ENCODE peak calls at places on chromosomes 4 and X, in seven cellular contexts. R, O, G, S, Q, J and B are unnamed samples.
A peak's percentile ranks its signal among the peaks of the same experiment; 100 is the strongest.

GRCh38 chr4:110059556-110060191 is 138.7 kb downstream of the ELOVL6 start:
- DNase-seq in J (no peak), S (no peak), Q (no peak), R (peak; percentile 54), G (no peak), O (no peak), B (no peak)

GRCh38 chr4:5750052-5750950 is 39.3 kb downstream of the EVC start:
- DNase-seq in J (no peak), Q (no peak), S (no peak), R (no peak), O (peak; percentile 14), G (no peak), B (no peak)

GRCh38 chr4:180827610-180828009 is 1415.6 kb upstream of the TENM3 start:
- DNase-seq in S (no peak), G (no peak), J (no peak), R (no peak), O (no peak), Q (no peak), B (no peak)

GRCh38 chr4:174483792-174484191 is 38.5 kb downstream of the HPGD start:
- DNase-seq in S (no peak), G (no peak), R (no peak), O (no peak), Q (no peak), J (no peak), B (no peak)

GRCh38 chr4:176547005-176547404 is 227.2 kb downstream of the SPCS3 start:
- DNase-seq in J (no peak), G (no peak), Q (no peak), S (no peak), O (no peak), R (no peak), B (no peak)

GRCh38 chrX:149909324-149910177 is 19.8 kb upstream of the HSFX4 start:
- DNase-seq in Q (no peak), O (no peak), J (no peak), S (no peak), R (no peak), G (no peak), B (peak; percentile 39)

GRCh38 chr4:30653291-30653690 is 66.9 kb upstream of the PCDH7 start:
- DNase-seq in S (no peak), Q (no peak), J (no peak), O (no peak), G (no peak), R (no peak), B (no peak)

GRCh38 chr4:150297861-150298474 is 219.7 kb downstream of the DCLK2 start:
- DNase-seq in G (peak; percentile 41), O (peak; percentile 14), R (peak; percentile 8), J (no peak), Q (peak; percentile 34), S (peak; percentile 45), B (no peak)

GRCh38 chr4:73450398-73451004 is 14.5 kb downstream of the AFP start:
- DNase-seq in R (no peak), J (no peak), S (no peak), O (peak; percentile 8), G (no peak), Q (no peak), B (no peak)

DNA sequence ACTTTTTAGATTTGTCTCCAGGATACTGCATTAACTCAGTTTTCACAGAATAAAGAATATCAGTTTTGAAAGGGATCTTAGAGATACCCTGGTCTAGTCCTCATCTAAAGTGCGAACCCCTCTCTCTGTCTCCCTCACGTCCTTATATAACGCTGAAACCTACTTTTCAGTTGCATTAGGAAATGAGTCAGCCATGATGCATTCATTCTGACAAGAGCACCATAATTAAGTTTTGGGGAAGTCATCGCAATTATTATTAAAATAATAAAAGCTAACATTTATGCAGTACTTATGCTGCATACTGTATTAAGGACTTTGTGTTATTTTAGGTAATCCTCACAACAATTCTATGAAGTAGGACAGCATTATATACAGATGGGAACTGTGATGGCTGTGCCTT is 116.1 kb downstream of the REELD1 start:
- DNase-seq in R (no peak), S (no peak), O (no peak), J (no peak), Q (no peak), G (no peak), B (no peak)
- TF ChIP-seq JUND in R (no peak), S (peak; percentile 35), O (no peak), J (no peak), Q (peak; percentile 84), G (no peak), B (no peak)

DNA sequence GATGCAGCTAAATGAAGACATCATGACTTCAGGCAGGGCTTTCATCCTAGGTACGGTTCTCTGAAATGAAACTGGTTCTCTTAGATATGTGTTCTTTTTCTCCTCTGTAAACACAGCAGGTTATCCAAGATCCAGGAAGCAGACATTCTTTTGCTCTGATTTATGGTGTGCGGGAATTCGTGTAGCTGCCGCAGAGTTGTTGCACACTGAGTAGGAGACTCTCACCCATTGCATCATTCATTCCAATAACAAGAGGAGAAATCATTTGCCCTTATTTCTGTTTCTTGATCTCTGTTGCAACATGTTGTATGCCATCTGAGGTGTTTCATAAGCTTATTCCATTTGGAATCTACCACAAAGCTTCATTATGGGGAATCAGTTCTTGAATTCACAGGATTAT is 133.6 kb upstream of the VCX2 start:
- DNase-seq in R (no peak), S (no peak), O (no peak), G (no peak), Q (no peak), J (no peak), B (no peak)
- TF ChIP-seq JUND in R (no peak), S (no peak), O (no peak), G (no peak), Q (no peak), J (no peak), B (no peak)

GRCh38 chrX:15146515-15146914 is 123.4 kb downstream of the ASB9 start:
- DNase-seq in J (no peak), G (no peak), R (no peak), O (peak; percentile 23), Q (peak; percentile 22), S (no peak), B (peak; percentile 7)
- TF ChIP-seq JUND in J (no peak), G (no peak), R (no peak), O (no peak), Q (no peak), S (no peak), B (no peak)

GRCh38 chr4:187208641-187209040 is 485.0 kb upstream of the FAT1 start:
- DNase-seq in R (no peak), S (no peak), Q (no peak), O (no peak), J (no peak), G (peak; percentile 4), B (no peak)
- TF ChIP-seq JUND in R (no peak), S (no peak), Q (no peak), O (no peak), J (no peak), G (no peak), B (no peak)

DNA sequence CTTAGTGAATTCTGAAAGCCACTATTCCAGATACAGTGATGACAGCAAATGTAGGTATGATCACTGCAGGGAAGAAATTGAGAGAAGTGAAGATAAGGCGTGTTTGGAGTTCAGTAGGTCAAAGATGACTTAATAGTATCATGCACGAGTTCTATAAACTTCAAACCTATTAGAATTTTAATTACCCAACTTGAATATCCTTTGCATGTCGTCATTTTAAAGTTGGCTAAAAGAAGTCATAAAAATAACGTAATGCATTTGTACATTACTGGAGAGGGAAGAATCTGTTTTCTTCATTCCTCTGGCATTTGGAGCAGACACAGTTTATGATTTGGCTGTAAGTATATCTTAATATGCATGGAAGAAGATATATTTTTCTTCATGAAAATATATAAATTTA is 68.6 kb upstream of the MXRA5 start:
- DNase-seq in G (no peak), S (no peak), O (no peak), J (no peak), R (no peak), Q (no peak), B (no peak)
- TF ChIP-seq JUND in G (no peak), S (no peak), O (no peak), J (no peak), R (no peak), Q (no peak), B (no peak)